ENCODE peak calls at places on chromosome 21, in six cellular contexts. One of them, this sample, is unnamed.

GRCh38 chr21:16587141-16587570 is 857.4 kb downstream of the USP25 start:
- DNase-seq in heart right ventricle: peak
- DNase-seq in stimulated activated CD4-positive, alpha-beta T cell treated with anti-CD3 and anti-CD28 coated beads, Interleukin-1b, Interleukin-23, amount 100 ng/mL, for 24 hours: no peak
- DNase-seq in effector CD4-positive, alpha-beta T cell: no peak
- DNase-seq in NCI-H1092 treated with DMSO at 0.1 percent for 48 hours: peak
- DNase-seq in mesendoderm: peak
- DNase-seq in this sample: no peak

GRCh38 chr21:32708069-32708468 is 19.7 kb downstream of the SYNJ1 start:
- DNase-seq in heart right ventricle: no peak
- DNase-seq in stimulated activated CD4-positive, alpha-beta T cell treated with anti-CD3 and anti-CD28 coated beads, Interleukin-1b, Interleukin-23, amount 100 ng/mL, for 24 hours: no peak
- DNase-seq in effector CD4-positive, alpha-beta T cell: no peak
- DNase-seq in NCI-H1092 treated with DMSO at 0.1 percent for 48 hours: no peak
- DNase-seq in mesendoderm: no peak
- DNase-seq in this sample: no peak

GRCh38 chr21:20329636-20330035 is 668.6 kb upstream of the NCAM2 start:
- DNase-seq in heart right ventricle: no peak
- DNase-seq in stimulated activated CD4-positive, alpha-beta T cell treated with anti-CD3 and anti-CD28 coated beads, Interleukin-1b, Interleukin-23, amount 100 ng/mL, for 24 hours: no peak
- DNase-seq in effector CD4-positive, alpha-beta T cell: no peak
- DNase-seq in NCI-H1092 treated with DMSO at 0.1 percent for 48 hours: no peak
- DNase-seq in mesendoderm: no peak
- DNase-seq in this sample: no peak

GRCh38 chr21:37367758-37368535 is 1.4 kb downstream of the DYRK1A start:
- DNase-seq in heart right ventricle: peak
- DNase-seq in stimulated activated CD4-positive, alpha-beta T cell treated with anti-CD3 and anti-CD28 coated beads, Interleukin-1b, Interleukin-23, amount 100 ng/mL, for 24 hours: peak
- DNase-seq in effector CD4-positive, alpha-beta T cell: peak
- DNase-seq in NCI-H1092 treated with DMSO at 0.1 percent for 48 hours: peak
- DNase-seq in mesendoderm: peak
- DNase-seq in this sample: peak

GRCh38 chr21:15309721-15310120 is 244.9 kb upstream of the NRIP1 start:
- DNase-seq in heart right ventricle: peak
- DNase-seq in stimulated activated CD4-positive, alpha-beta T cell treated with anti-CD3 and anti-CD28 coated beads, Interleukin-1b, Interleukin-23, amount 100 ng/mL, for 24 hours: no peak
- DNase-seq in effector CD4-positive, alpha-beta T cell: no peak
- DNase-seq in NCI-H1092 treated with DMSO at 0.1 percent for 48 hours: no peak
- DNase-seq in mesendoderm: no peak
- DNase-seq in this sample: no peak

GRCh38 chr21:45724345-45724961 is 80.9 kb downstream of the PCBP3 start:
- DNase-seq in heart right ventricle: peak
- DNase-seq in stimulated activated CD4-positive, alpha-beta T cell treated with anti-CD3 and anti-CD28 coated beads, Interleukin-1b, Interleukin-23, amount 100 ng/mL, for 24 hours: no peak
- DNase-seq in effector CD4-positive, alpha-beta T cell: no peak
- DNase-seq in NCI-H1092 treated with DMSO at 0.1 percent for 48 hours: peak
- DNase-seq in mesendoderm: peak
- DNase-seq in this sample: peak

GRCh38 chr21:45994086-45994661 is 12.6 kb downstream of the COL6A1 start:
- DNase-seq in heart right ventricle: peak
- DNase-seq in stimulated activated CD4-positive, alpha-beta T cell treated with anti-CD3 and anti-CD28 coated beads, Interleukin-1b, Interleukin-23, amount 100 ng/mL, for 24 hours: no peak
- DNase-seq in effector CD4-positive, alpha-beta T cell: no peak
- DNase-seq in NCI-H1092 treated with DMSO at 0.1 percent for 48 hours: no peak
- DNase-seq in mesendoderm: no peak
- DNase-seq in this sample: no peak

GRCh38 chr21:46098303-46099141 is 610 bp downstream of the COL6A2 start:
- DNase-seq in heart right ventricle: peak
- DNase-seq in stimulated activated CD4-positive, alpha-beta T cell treated with anti-CD3 and anti-CD28 coated beads, Interleukin-1b, Interleukin-23, amount 100 ng/mL, for 24 hours: no peak
- DNase-seq in effector CD4-positive, alpha-beta T cell: no peak
- DNase-seq in NCI-H1092 treated with DMSO at 0.1 percent for 48 hours: no peak
- DNase-seq in mesendoderm: peak
- DNase-seq in this sample: peak

GRCh38 chr21:43020771-43021170 is 46.4 kb downstream of the PKNOX1 start:
- DNase-seq in heart right ventricle: no peak
- DNase-seq in stimulated activated CD4-positive, alpha-beta T cell treated with anti-CD3 and anti-CD28 coated beads, Interleukin-1b, Interleukin-23, amount 100 ng/mL, for 24 hours: no peak
- DNase-seq in effector CD4-positive, alpha-beta T cell: no peak
- DNase-seq in NCI-H1092 treated with DMSO at 0.1 percent for 48 hours: no peak
- DNase-seq in mesendoderm: no peak
- DNase-seq in this sample: no peak

GRCh38 chr21:45998871-45999580 is 17.5 kb downstream of the COL6A1 start:
- DNase-seq in heart right ventricle: peak
- DNase-seq in stimulated activated CD4-positive, alpha-beta T cell treated with anti-CD3 and anti-CD28 coated beads, Interleukin-1b, Interleukin-23, amount 100 ng/mL, for 24 hours: no peak
- DNase-seq in effector CD4-positive, alpha-beta T cell: no peak
- DNase-seq in NCI-H1092 treated with DMSO at 0.1 percent for 48 hours: no peak
- DNase-seq in mesendoderm: no peak
- DNase-seq in this sample: no peak

GRCh38 chr21:45115141-45115540 is 40.8 kb downstream of the ADARB1 start:
- DNase-seq in heart right ventricle: no peak
- DNase-seq in stimulated activated CD4-positive, alpha-beta T cell treated with anti-CD3 and anti-CD28 coated beads, Interleukin-1b, Interleukin-23, amount 100 ng/mL, for 24 hours: no peak
- DNase-seq in effector CD4-positive, alpha-beta T cell: no peak
- DNase-seq in NCI-H1092 treated with DMSO at 0.1 percent for 48 hours: no peak
- DNase-seq in mesendoderm: no peak
- DNase-seq in this sample: no peak

GRCh38 chr21:43025636-43026180 is 49.9 kb downstream of the CBS start:
- DNase-seq in heart right ventricle: no peak
- DNase-seq in stimulated activated CD4-positive, alpha-beta T cell treated with anti-CD3 and anti-CD28 coated beads, Interleukin-1b, Interleukin-23, amount 100 ng/mL, for 24 hours: no peak
- DNase-seq in effector CD4-positive, alpha-beta T cell: no peak
- DNase-seq in NCI-H1092 treated with DMSO at 0.1 percent for 48 hours: no peak
- DNase-seq in mesendoderm: peak
- DNase-seq in this sample: no peak

GRCh38 chr21:28833609-28834008 is 159.1 kb downstream of the LTN1 start:
- DNase-seq in heart right ventricle: no peak
- DNase-seq in stimulated activated CD4-positive, alpha-beta T cell treated with anti-CD3 and anti-CD28 coated beads, Interleukin-1b, Interleukin-23, amount 100 ng/mL, for 24 hours: no peak
- DNase-seq in effector CD4-positive, alpha-beta T cell: no peak
- DNase-seq in NCI-H1092 treated with DMSO at 0.1 percent for 48 hours: no peak
- DNase-seq in mesendoderm: no peak
- DNase-seq in this sample: no peak

GRCh38 chr21:38914531-38915385 is 109.0 kb downstream of the ETS2 start:
- DNase-seq in heart right ventricle: no peak
- DNase-seq in stimulated activated CD4-positive, alpha-beta T cell treated with anti-CD3 and anti-CD28 coated beads, Interleukin-1b, Interleukin-23, amount 100 ng/mL, for 24 hours: no peak
- DNase-seq in effector CD4-positive, alpha-beta T cell: no peak
- DNase-seq in NCI-H1092 treated with DMSO at 0.1 percent for 48 hours: peak
- DNase-seq in mesendoderm: no peak
- DNase-seq in this sample: peak

GRCh38 chr21:44648557-44649311 is 2.5 kb downstream of the KRTAP10-11 start:
- DNase-seq in heart right ventricle: no peak
- DNase-seq in stimulated activated CD4-positive, alpha-beta T cell treated with anti-CD3 and anti-CD28 coated beads, Interleukin-1b, Interleukin-23, amount 100 ng/mL, for 24 hours: no peak
- DNase-seq in effector CD4-positive, alpha-beta T cell: no peak
- DNase-seq in NCI-H1092 treated with DMSO at 0.1 percent for 48 hours: no peak
- DNase-seq in mesendoderm: no peak
- DNase-seq in this sample: peak

GRCh38 chr21:14361958-14362357 is 21.0 kb downstream of the HSPA13 start:
- DNase-seq in heart right ventricle: no peak
- DNase-seq in stimulated activated CD4-positive, alpha-beta T cell treated with anti-CD3 and anti-CD28 coated beads, Interleukin-1b, Interleukin-23, amount 100 ng/mL, for 24 hours: no peak
- DNase-seq in effector CD4-positive, alpha-beta T cell: no peak
- DNase-seq in NCI-H1092 treated with DMSO at 0.1 percent for 48 hours: no peak
- DNase-seq in mesendoderm: no peak
- DNase-seq in this sample: no peak

GRCh38 chr21:46307625-46308024 is 16.0 kb downstream of the C21orf58 start:
- DNase-seq in heart right ventricle: no peak
- DNase-seq in stimulated activated CD4-positive, alpha-beta T cell treated with anti-CD3 and anti-CD28 coated beads, Interleukin-1b, Interleukin-23, amount 100 ng/mL, for 24 hours: no peak
- DNase-seq in effector CD4-positive, alpha-beta T cell: no peak
- DNase-seq in NCI-H1092 treated with DMSO at 0.1 percent for 48 hours: no peak
- DNase-seq in mesendoderm: no peak
- DNase-seq in this sample: no peak

GRCh38 chr21:31482460-31482859 is 138.4 kb upstream of the TIAM1 start:
- DNase-seq in heart right ventricle: no peak
- DNase-seq in stimulated activated CD4-positive, alpha-beta T cell treated with anti-CD3 and anti-CD28 coated beads, Interleukin-1b, Interleukin-23, amount 100 ng/mL, for 24 hours: no peak
- DNase-seq in effector CD4-positive, alpha-beta T cell: no peak
- DNase-seq in NCI-H1092 treated with DMSO at 0.1 percent for 48 hours: no peak
- DNase-seq in mesendoderm: no peak
- DNase-seq in this sample: no peak

GRCh38 chr21:35974801-35975200 is 85.5 kb downstream of the SETD4 start:
- DNase-seq in heart right ventricle: no peak
- DNase-seq in stimulated activated CD4-positive, alpha-beta T cell treated with anti-CD3 and anti-CD28 coated beads, Interleukin-1b, Interleukin-23, amount 100 ng/mL, for 24 hours: no peak
- DNase-seq in effector CD4-positive, alpha-beta T cell: no peak
- DNase-seq in NCI-H1092 treated with DMSO at 0.1 percent for 48 hours: peak
- DNase-seq in mesendoderm: no peak
- DNase-seq in this sample: no peak

GRCh38 chr21:43913928-43914327 is 48.9 kb downstream of the AGPAT3 start:
- DNase-seq in heart right ventricle: peak
- DNase-seq in stimulated activated CD4-positive, alpha-beta T cell treated with anti-CD3 and anti-CD28 coated beads, Interleukin-1b, Interleukin-23, amount 100 ng/mL, for 24 hours: no peak
- DNase-seq in effector CD4-positive, alpha-beta T cell: no peak
- DNase-seq in NCI-H1092 treated with DMSO at 0.1 percent for 48 hours: no peak
- DNase-seq in mesendoderm: no peak
- DNase-seq in this sample: peak

GRCh38 chr21:15009964-15010363 is 54.8 kb downstream of the NRIP1 start:
- DNase-seq in heart right ventricle: no peak
- DNase-seq in stimulated activated CD4-positive, alpha-beta T cell treated with anti-CD3 and anti-CD28 coated beads, Interleukin-1b, Interleukin-23, amount 100 ng/mL, for 24 hours: no peak
- DNase-seq in effector CD4-positive, alpha-beta T cell: no peak
- DNase-seq in NCI-H1092 treated with DMSO at 0.1 percent for 48 hours: no peak
- DNase-seq in mesendoderm: no peak
- DNase-seq in this sample: no peak

GRCh38 chr21:44800971-44801467 is 601 bp downstream of the UBE2G2 start:
- DNase-seq in heart right ventricle: no peak
- DNase-seq in stimulated activated CD4-positive, alpha-beta T cell treated with anti-CD3 and anti-CD28 coated beads, Interleukin-1b, Interleukin-23, amount 100 ng/mL, for 24 hours: no peak
- DNase-seq in effector CD4-positive, alpha-beta T cell: no peak
- DNase-seq in NCI-H1092 treated with DMSO at 0.1 percent for 48 hours: peak
- DNase-seq in mesendoderm: peak
- DNase-seq in this sample: peak

GRCh38 chr21:38817371-38818335 is 11.9 kb downstream of the ETS2 start:
- DNase-seq in heart right ventricle: no peak
- DNase-seq in stimulated activated CD4-positive, alpha-beta T cell treated with anti-CD3 and anti-CD28 coated beads, Interleukin-1b, Interleukin-23, amount 100 ng/mL, for 24 hours: no peak
- DNase-seq in effector CD4-positive, alpha-beta T cell: no peak
- DNase-seq in NCI-H1092 treated with DMSO at 0.1 percent for 48 hours: no peak
- DNase-seq in mesendoderm: no peak
- DNase-seq in this sample: no peak

GRCh38 chr21:42513985-42514882 is 582 bp downstream of the SLC37A1 start:
- DNase-seq in heart right ventricle: peak
- DNase-seq in stimulated activated CD4-positive, alpha-beta T cell treated with anti-CD3 and anti-CD28 coated beads, Interleukin-1b, Interleukin-23, amount 100 ng/mL, for 24 hours: no peak
- DNase-seq in effector CD4-positive, alpha-beta T cell: peak
- DNase-seq in NCI-H1092 treated with DMSO at 0.1 percent for 48 hours: peak
- DNase-seq in mesendoderm: peak
- DNase-seq in this sample: peak

GRCh38 chr21:31753949-31754348 is 22.0 kb upstream of the SCAF4 start:
- DNase-seq in heart right ventricle: no peak
- DNase-seq in stimulated activated CD4-positive, alpha-beta T cell treated with anti-CD3 and anti-CD28 coated beads, Interleukin-1b, Interleukin-23, amount 100 ng/mL, for 24 hours: no peak
- DNase-seq in effector CD4-positive, alpha-beta T cell: no peak
- DNase-seq in NCI-H1092 treated with DMSO at 0.1 percent for 48 hours: no peak
- DNase-seq in mesendoderm: peak
- DNase-seq in this sample: peak

GRCh38 chr21:39463308-39463707 is 11.5 kb downstream of the SH3BGR start:
- DNase-seq in heart right ventricle: no peak
- DNase-seq in stimulated activated CD4-positive, alpha-beta T cell treated with anti-CD3 and anti-CD28 coated beads, Interleukin-1b, Interleukin-23, amount 100 ng/mL, for 24 hours: no peak
- DNase-seq in effector CD4-positive, alpha-beta T cell: no peak
- DNase-seq in NCI-H1092 treated with DMSO at 0.1 percent for 48 hours: no peak
- DNase-seq in mesendoderm: no peak
- DNase-seq in this sample: no peak

GRCh38 chr21:42642219-42642745 is 11.1 kb upstream of the PDE9A start:
- DNase-seq in heart right ventricle: no peak
- DNase-seq in stimulated activated CD4-positive, alpha-beta T cell treated with anti-CD3 and anti-CD28 coated beads, Interleukin-1b, Interleukin-23, amount 100 ng/mL, for 24 hours: no peak
- DNase-seq in effector CD4-positive, alpha-beta T cell: no peak
- DNase-seq in NCI-H1092 treated with DMSO at 0.1 percent for 48 hours: no peak
- DNase-seq in mesendoderm: no peak
- DNase-seq in this sample: no peak

GRCh38 chr21:17921579-17922530 is 102.7 kb upstream of the C21orf91 start:
- DNase-seq in heart right ventricle: peak
- DNase-seq in stimulated activated CD4-positive, alpha-beta T cell treated with anti-CD3 and anti-CD28 coated beads, Interleukin-1b, Interleukin-23, amount 100 ng/mL, for 24 hours: no peak
- DNase-seq in effector CD4-positive, alpha-beta T cell: no peak
- DNase-seq in NCI-H1092 treated with DMSO at 0.1 percent for 48 hours: no peak
- DNase-seq in mesendoderm: peak
- DNase-seq in this sample: no peak

GRCh38 chr21:36104306-36105300 is 30.3 kb upstream of the CBR3 start:
- DNase-seq in heart right ventricle: peak
- DNase-seq in stimulated activated CD4-positive, alpha-beta T cell treated with anti-CD3 and anti-CD28 coated beads, Interleukin-1b, Interleukin-23, amount 100 ng/mL, for 24 hours: peak
- DNase-seq in effector CD4-positive, alpha-beta T cell: peak
- DNase-seq in NCI-H1092 treated with DMSO at 0.1 percent for 48 hours: no peak
- DNase-seq in mesendoderm: peak
- DNase-seq in this sample: peak

GRCh38 chr21:36613064-36613463 is 85.9 kb upstream of the SIM2 start:
- DNase-seq in heart right ventricle: no peak
- DNase-seq in stimulated activated CD4-positive, alpha-beta T cell treated with anti-CD3 and anti-CD28 coated beads, Interleukin-1b, Interleukin-23, amount 100 ng/mL, for 24 hours: no peak
- DNase-seq in effector CD4-positive, alpha-beta T cell: no peak
- DNase-seq in NCI-H1092 treated with DMSO at 0.1 percent for 48 hours: no peak
- DNase-seq in mesendoderm: no peak
- DNase-seq in this sample: no peak

GRCh38 chr21:44571844-44572782 is 1.4 kb upstream of the KRTAP10-4 start:
- DNase-seq in heart right ventricle: no peak
- DNase-seq in stimulated activated CD4-positive, alpha-beta T cell treated with anti-CD3 and anti-CD28 coated beads, Interleukin-1b, Interleukin-23, amount 100 ng/mL, for 24 hours: no peak
- DNase-seq in effector CD4-positive, alpha-beta T cell: no peak
- DNase-seq in NCI-H1092 treated with DMSO at 0.1 percent for 48 hours: no peak
- DNase-seq in mesendoderm: no peak
- DNase-seq in this sample: peak

GRCh38 chr21:33019885-33020557 is 5.7 kb upstream of the OLIG2 start:
- DNase-seq in heart right ventricle: no peak
- DNase-seq in stimulated activated CD4-positive, alpha-beta T cell treated with anti-CD3 and anti-CD28 coated beads, Interleukin-1b, Interleukin-23, amount 100 ng/mL, for 24 hours: no peak
- DNase-seq in effector CD4-positive, alpha-beta T cell: no peak
- DNase-seq in NCI-H1092 treated with DMSO at 0.1 percent for 48 hours: no peak
- DNase-seq in mesendoderm: no peak
- DNase-seq in this sample: peak